ENCODE peak calls at places on chromosomes 5 and 9, in four cellular contexts. One of them, this sample, is unnamed.

GRCh38 chr5:124740991-124741583 is 5.4 kb downstream of the ZNF608 start:
- DNase-seq in left lung: no peak
- DNase-seq in mesendoderm: no peak
- DNase-seq in brain microvascular endothelial cell: no peak
- DNase-seq in this sample: peak; percentile 82

GRCh38 chr5:175796536-175797499 is 74.6 kb upstream of the CPLX2 start:
- DNase-seq in mesendoderm: peak; percentile 94
- DNase-seq in brain microvascular endothelial cell: peak; percentile 68
- DNase-seq in left lung: peak; percentile 80
- DNase-seq in this sample: no peak

GRCh38 chr5:98770158-98770910 is 3.1 kb upstream of the RGMB start:
- DNase-seq in left lung: peak; percentile 43
- DNase-seq in mesendoderm: peak; percentile 43
- DNase-seq in brain microvascular endothelial cell: peak; percentile 65
- DNase-seq in this sample: no peak

GRCh38 chr5:170631471-170632195 is 127.8 kb downstream of the KCNIP1 start:
- DNase-seq in left lung: no peak
- DNase-seq in brain microvascular endothelial cell: no peak
- DNase-seq in mesendoderm: peak; percentile 81
- DNase-seq in this sample: no peak

GRCh38 chr9:134275379-134275778 is 50.9 kb upstream of the RXRA start:
- DNase-seq in brain microvascular endothelial cell: no peak
- DNase-seq in left lung: no peak
- DNase-seq in mesendoderm: peak; percentile 55
- DNase-seq in this sample: no peak

GRCh38 chr9:89000973-89001916 is 10.0 kb downstream of the S1PR3 start:
- DNase-seq in mesendoderm: peak; percentile 93
- DNase-seq in brain microvascular endothelial cell: peak; percentile 84
- DNase-seq in left lung: peak; percentile 83
- DNase-seq in this sample: no peak

GRCh38 chr5:2538169-2538568 is 213.3 kb downstream of the IRX2 start:
- DNase-seq in left lung: no peak
- DNase-seq in brain microvascular endothelial cell: no peak
- DNase-seq in mesendoderm: peak; percentile 44
- DNase-seq in this sample: no peak

GRCh38 chr5:124747770-124748686 is 1.6 kb upstream of the ZNF608 start:
- DNase-seq in brain microvascular endothelial cell: no peak
- DNase-seq in left lung: no peak
- DNase-seq in mesendoderm: peak; percentile 51
- DNase-seq in this sample: no peak

GRCh38 chr9:90919883-90920282 is 118.3 kb downstream of the SYK start:
- DNase-seq in brain microvascular endothelial cell: no peak
- DNase-seq in mesendoderm: no peak
- DNase-seq in left lung: no peak
- DNase-seq in this sample: no peak

GRCh38 chr9:119337566-119337965 is 31.7 kb downstream of the BRINP1 start:
- DNase-seq in mesendoderm: peak; percentile 36
- DNase-seq in brain microvascular endothelial cell: no peak
- DNase-seq in left lung: no peak
- DNase-seq in this sample: no peak

GRCh38 chr5:113162770-113163169 is 186.2 kb downstream of the DCP2 start:
- DNase-seq in mesendoderm: no peak
- DNase-seq in brain microvascular endothelial cell: no peak
- DNase-seq in left lung: no peak
- DNase-seq in this sample: peak; percentile 82

GRCh38 chr9:21056931-21057330 is 20.8 kb downstream of the IFNB1 start:
- DNase-seq in mesendoderm: no peak
- DNase-seq in left lung: no peak
- DNase-seq in brain microvascular endothelial cell: peak; percentile 9
- DNase-seq in this sample: peak; percentile 33

GRCh38 chr5:978693-979092 is 29.9 kb upstream of the NKD2 start:
- DNase-seq in left lung: no peak
- DNase-seq in mesendoderm: peak; percentile 79
- DNase-seq in brain microvascular endothelial cell: no peak
- DNase-seq in this sample: no peak

GRCh38 chr5:125976421-125977060 is 446.7 kb upstream of the GRAMD2B start:
- DNase-seq in left lung: no peak
- DNase-seq in mesendoderm: no peak
- DNase-seq in brain microvascular endothelial cell: no peak
- DNase-seq in this sample: no peak

GRCh38 chr9:129497064-129497836 is 123.7 kb downstream of the C9orf50 start:
- DNase-seq in mesendoderm: no peak
- DNase-seq in left lung: no peak
- DNase-seq in brain microvascular endothelial cell: no peak
- DNase-seq in this sample: no peak

GRCh38 chr5:6587171-6587570 is 45.7 kb downstream of the NSUN2 start:
- DNase-seq in brain microvascular endothelial cell: no peak
- DNase-seq in left lung: no peak
- DNase-seq in mesendoderm: no peak
- DNase-seq in this sample: no peak

GRCh38 chr5:117107859-117108258 is 533.2 kb upstream of the SEMA6A start:
- DNase-seq in mesendoderm: peak; percentile 42
- DNase-seq in brain microvascular endothelial cell: no peak
- DNase-seq in left lung: no peak
- DNase-seq in this sample: no peak

GRCh38 chr9:92501671-92502393 is 19.5 kb upstream of the ASPN start:
- DNase-seq in brain microvascular endothelial cell: no peak
- DNase-seq in mesendoderm: peak; percentile 58
- DNase-seq in left lung: no peak
- DNase-seq in this sample: no peak

GRCh38 chr9:136311037-136311432 is 7.1 kb upstream of the CCDC187 start:
- DNase-seq in left lung: no peak
- DNase-seq in mesendoderm: no peak
- DNase-seq in brain microvascular endothelial cell: no peak
- DNase-seq in this sample: no peak

GRCh38 chr5:60354322-60354721 is 345.6 kb downstream of the DEPDC1B start:
- DNase-seq in left lung: no peak
- DNase-seq in brain microvascular endothelial cell: no peak
- DNase-seq in mesendoderm: no peak
- DNase-seq in this sample: no peak

GRCh38 chr5:125412561-125413535 is 666.4 kb upstream of the ZNF608 start:
- DNase-seq in left lung: peak; percentile 72
- DNase-seq in brain microvascular endothelial cell: peak; percentile 86
- DNase-seq in mesendoderm: peak; percentile 96
- DNase-seq in this sample: no peak

GRCh38 chr9:27870404-27870803 is 297.1 kb upstream of the C9orf72 start:
- DNase-seq in brain microvascular endothelial cell: peak; percentile 24
- DNase-seq in left lung: no peak
- DNase-seq in mesendoderm: no peak
- DNase-seq in this sample: no peak

GRCh38 chr5:168449166-168449565 is 37.1 kb upstream of the RARS1 start:
- DNase-seq in left lung: no peak
- DNase-seq in brain microvascular endothelial cell: no peak
- DNase-seq in mesendoderm: peak; percentile 11
- DNase-seq in this sample: peak; percentile 8

GRCh38 chr9:77170991-77171699 is 6.2 kb upstream of the VPS13A start:
- DNase-seq in left lung: no peak
- DNase-seq in brain microvascular endothelial cell: no peak
- DNase-seq in mesendoderm: no peak
- DNase-seq in this sample: no peak

GRCh38 chr5:79488775-79489174 is 25.2 kb downstream of the HOMER1 start:
- DNase-seq in left lung: no peak
- DNase-seq in mesendoderm: no peak
- DNase-seq in brain microvascular endothelial cell: no peak
- DNase-seq in this sample: no peak

GRCh38 chr5:144133050-144133633 is 37.3 kb downstream of the YIPF5 start:
- DNase-seq in brain microvascular endothelial cell: no peak
- DNase-seq in left lung: no peak
- DNase-seq in mesendoderm: no peak
- DNase-seq in this sample: no peak

GRCh38 chr5:65856520-65856919 is 69.9 kb upstream of the ERBIN start:
- DNase-seq in brain microvascular endothelial cell: no peak
- DNase-seq in left lung: no peak
- DNase-seq in mesendoderm: no peak
- DNase-seq in this sample: no peak

GRCh38 chr5:56769875-56770604 is 45.3 kb upstream of the MAP3K1 start:
- DNase-seq in brain microvascular endothelial cell: no peak
- DNase-seq in mesendoderm: no peak
- DNase-seq in left lung: no peak
- DNase-seq in this sample: no peak

GRCh38 chr5:32326216-32326772 is 13.6 kb upstream of the MTMR12 start:
- DNase-seq in left lung: no peak
- DNase-seq in mesendoderm: no peak
- DNase-seq in brain microvascular endothelial cell: peak; percentile 16
- DNase-seq in this sample: no peak

GRCh38 chr5:132294728-132295504 is 722 bp downstream of the SLC22A4 start:
- DNase-seq in brain microvascular endothelial cell: peak; percentile 82
- DNase-seq in left lung: peak; percentile 85
- DNase-seq in mesendoderm: peak; percentile 86
- DNase-seq in this sample: peak; percentile 41

DNA sequence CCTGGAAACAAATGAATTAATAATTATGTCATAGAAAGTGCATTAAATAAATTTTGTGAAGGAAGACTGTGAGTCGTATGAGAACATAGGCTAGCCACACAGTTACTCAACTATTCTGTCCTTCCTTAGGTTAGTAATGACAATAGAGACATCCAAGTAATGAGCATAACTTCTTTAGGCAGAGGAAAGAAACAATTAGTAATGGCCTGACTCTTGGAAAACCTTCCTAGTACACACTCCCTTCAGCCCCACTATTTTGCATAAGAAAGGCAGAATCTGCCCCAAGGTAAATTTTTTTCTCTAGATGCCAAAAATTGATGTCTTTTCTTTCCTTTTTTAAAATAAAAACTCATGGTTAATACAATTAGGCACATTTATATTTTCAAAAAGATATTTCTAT is 1619.0 kb upstream of the WWC1 start:
- DNase-seq in mesendoderm: peak; percentile 26
- DNase-seq in brain microvascular endothelial cell: no peak
- DNase-seq in left lung: no peak
- DNase-seq in this sample: no peak
- H3K27ac ChIP-seq in mesendoderm: no peak overlapping the region
- H3K27ac ChIP-seq in brain microvascular endothelial cell: no peak overlapping the region
- H3K27ac ChIP-seq in left lung: no peak overlapping the region
- H3K27ac ChIP-seq in this sample: no peak overlapping the region

GRCh38 chr9:11148189-11148588 is 535.4 kb upstream of the PTPRD start:
- DNase-seq in brain microvascular endothelial cell: no peak
- DNase-seq in mesendoderm: no peak
- DNase-seq in left lung: no peak
- DNase-seq in this sample: no peak
- H3K27ac ChIP-seq in brain microvascular endothelial cell: no peak overlapping the region
- H3K27ac ChIP-seq in mesendoderm: no peak overlapping the region
- H3K27ac ChIP-seq in left lung: no peak overlapping the region
- H3K27ac ChIP-seq in this sample: no peak overlapping the region

GRCh38 chr5:149289307-149289706 is 17.6 kb downstream of the AFAP1L1 start:
- DNase-seq in brain microvascular endothelial cell: no peak
- DNase-seq in mesendoderm: no peak
- DNase-seq in left lung: no peak
- DNase-seq in this sample: no peak
- H3K27ac ChIP-seq in brain microvascular endothelial cell: no peak overlapping the region
- H3K27ac ChIP-seq in mesendoderm: no peak overlapping the region
- H3K27ac ChIP-seq in left lung: peak overlapping the region; percentile 37
- H3K27ac ChIP-seq in this sample: no peak overlapping the region

DNA sequence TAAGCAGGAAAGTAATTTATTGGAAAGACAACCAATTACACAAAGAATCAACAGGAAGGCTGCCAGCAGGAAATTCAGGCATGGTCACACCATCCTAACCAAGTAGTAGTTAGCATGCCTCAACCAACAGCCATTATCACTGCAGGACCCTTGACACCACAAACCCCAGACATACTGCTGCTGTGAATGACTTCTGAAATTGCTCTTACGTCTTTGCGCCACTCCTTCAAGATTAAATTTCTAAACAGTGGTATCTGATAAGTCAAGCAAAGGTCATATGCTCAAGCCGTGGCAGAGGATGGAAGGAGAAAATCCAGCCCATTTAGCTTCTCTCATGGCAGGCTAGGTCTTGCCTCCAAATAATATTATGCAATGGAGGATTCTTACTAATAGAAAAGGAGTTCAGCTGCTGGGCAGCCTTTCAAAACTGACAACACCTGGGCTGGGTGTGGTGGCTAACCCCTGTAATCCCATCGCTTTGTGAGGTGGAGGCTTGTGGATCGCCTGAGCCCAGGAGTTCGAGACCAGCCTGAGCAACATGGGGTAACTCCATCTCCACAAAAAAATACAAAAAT is 5.0 kb upstream of the PTGER4 start:
- DNase-seq in left lung: no peak
- DNase-seq in mesendoderm: peak; percentile 53
- DNase-seq in brain microvascular endothelial cell: no peak
- DNase-seq in this sample: peak; percentile 50
- H3K27ac ChIP-seq in left lung: no peak overlapping the region
- H3K27ac ChIP-seq in mesendoderm: no peak overlapping the region
- H3K27ac ChIP-seq in brain microvascular endothelial cell: no peak overlapping the region
- H3K27ac ChIP-seq in this sample: peak overlapping the region; percentile 43

GRCh38 chr5:58241383-58241782 is 218.5 kb downstream of the PLK2 start:
- DNase-seq in brain microvascular endothelial cell: no peak
- DNase-seq in mesendoderm: no peak
- DNase-seq in left lung: no peak
- DNase-seq in this sample: no peak

GRCh38 chr5:58246521-58246944 is 213.4 kb downstream of the PLK2 start:
- DNase-seq in left lung: no peak
- DNase-seq in mesendoderm: no peak
- DNase-seq in brain microvascular endothelial cell: no peak
- DNase-seq in this sample: no peak

GRCh38 chr5:58248221-58248620 is 211.7 kb downstream of the PLK2 start:
- DNase-seq in left lung: no peak
- DNase-seq in brain microvascular endothelial cell: no peak
- DNase-seq in mesendoderm: no peak
- DNase-seq in this sample: no peak

GRCh38 chr5:58245479-58245845 is 214.4 kb downstream of the PLK2 start:
- DNase-seq in left lung: no peak
- DNase-seq in brain microvascular endothelial cell: no peak
- DNase-seq in mesendoderm: no peak
- DNase-seq in this sample: no peak

DNA sequence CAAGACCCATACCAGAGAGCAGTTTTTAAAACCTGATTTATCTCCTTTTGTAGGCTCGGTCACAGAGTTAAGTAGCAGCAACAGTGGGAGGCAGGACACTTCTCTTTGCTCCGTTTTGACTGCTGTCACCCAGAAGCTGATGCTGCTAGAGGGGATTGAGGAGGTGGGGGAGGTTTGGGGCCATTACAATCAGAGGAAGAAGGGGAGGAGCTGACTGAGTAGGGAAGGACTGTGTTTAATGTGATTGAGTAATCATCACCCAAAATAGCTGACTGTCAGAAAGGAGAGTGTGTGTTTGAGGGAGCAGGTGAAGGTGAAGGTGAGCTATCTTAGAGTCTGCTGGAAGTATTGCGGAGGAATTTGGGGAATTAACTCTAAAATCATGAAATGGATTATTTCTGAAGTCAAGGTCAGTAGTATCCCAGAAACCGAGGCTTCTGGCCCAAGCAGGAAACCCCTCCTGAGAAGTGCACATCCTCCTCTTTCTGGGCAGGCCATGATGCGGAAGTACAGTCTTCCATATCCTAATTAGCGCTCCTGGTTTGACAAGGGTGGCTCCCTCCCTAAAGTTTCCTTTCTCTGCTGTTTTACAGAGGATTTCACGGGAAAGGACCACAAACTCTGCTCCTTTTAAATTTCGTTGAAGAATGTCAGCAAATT is 214.9 kb downstream of the PLK2 start:
- DNase-seq in brain microvascular endothelial cell: no peak
- DNase-seq in left lung: no peak
- DNase-seq in mesendoderm: peak; percentile 25
- DNase-seq in this sample: no peak
- H3K27ac ChIP-seq in brain microvascular endothelial cell: no peak overlapping the region
- H3K27ac ChIP-seq in left lung: no peak overlapping the region
- H3K27ac ChIP-seq in mesendoderm: no peak overlapping the region
- H3K27ac ChIP-seq in this sample: no peak overlapping the region

This sample was measured in epithelial cell of prostate.